ENCODE peak calls at places on chromosomes 6 and 20, in four cellular contexts. K, O, D and P are unnamed samples.

GRCh38 chr20:37007898-37008649 is 56.6 kb upstream of the SAMHD1 start:
- DNase-seq in K (no peak), O (no peak), D (no peak), P (no peak)

GRCh38 chr6:129619579-129620233 is 90.3 kb downstream of the ARHGAP18 start:
- DNase-seq in K (no peak), O (no peak), D (no peak), P (no peak)

GRCh38 chr6:22470454-22471368 is 98.7 kb upstream of the HDGFL1 start:
- DNase-seq in K (no peak), O (no peak), D (peak; percentile 36), P (no peak)

GRCh38 chr6:138914701-138915100 is 73.4 kb downstream of the REPS1 start:
- DNase-seq in K (no peak), O (no peak), D (no peak), P (no peak)

GRCh38 chr6:118668761-118669411 is 17.5 kb upstream of the CEP85L start:
- DNase-seq in K (no peak), O (peak; percentile 52), D (peak; percentile 73), P (no peak)

GRCh38 chr6:168794515-168794914 is 353.5 kb downstream of the SMOC2 start:
- DNase-seq in K (no peak), O (no peak), D (no peak), P (no peak)

GRCh38 chr6:123648020-123648580 is 11.3 kb upstream of the TRDN start:
- DNase-seq in K (no peak), O (no peak), D (no peak), P (no peak)

GRCh38 chr20:49661560-49662329 is 51.9 kb downstream of the B4GALT5 start:
- DNase-seq in K (no peak), O (no peak), D (no peak), P (no peak)

GRCh38 chr20:62297449-62298227 is 5.2 kb upstream of the ADRM1 start:
- DNase-seq in K (no peak), O (no peak), D (no peak), P (no peak)

GRCh38 chr20:49909499-49910339 is 5.6 kb downstream of the SPATA2 start:
- DNase-seq in K (no peak), O (no peak), D (no peak), P (peak; percentile 52)

GRCh38 chr6:41689171-41690008 is 46.0 kb downstream of the TFEB start:
- DNase-seq in K (no peak), O (no peak), D (no peak), P (no peak)

GRCh38 chr6:118892248-118893094 is 1.5 kb upstream of the ASF1A start:
- DNase-seq in K (no peak), O (no peak), D (no peak), P (no peak)

GRCh38 chr6:16244869-16245451 is 6.6 kb downstream of the GMPR start:
- DNase-seq in K (no peak), O (no peak), D (no peak), P (no peak)

GRCh38 chr20:44092551-44093248 is 94.3 kb downstream of the JPH2 start:
- DNase-seq in K (no peak), O (no peak), D (no peak), P (no peak)

GRCh38 chr20:62118113-62119043 is 3.9 kb upstream of the LSM14B start:
- DNase-seq in K (no peak), O (no peak), D (no peak), P (no peak)

GRCh38 chr6:99022039-99022609 is 74.4 kb upstream of the FBXL4 start:
- DNase-seq in K (no peak), O (no peak), D (no peak), P (no peak)

GRCh38 chr6:107679457-107679856 is 144.7 kb downstream of the SCML4 start:
- DNase-seq in K (no peak), O (no peak), D (no peak), P (peak; percentile 66)

GRCh38 chr6:146543211-146543939 is at the start of gene RAB32:
- DNase-seq in K (peak; percentile 87), O (peak; percentile 84), D (peak; percentile 73), P (peak; percentile 62)

GRCh38 chr20:35615667-35616464 is at the start of gene SPAG4:
- DNase-seq in K (peak; percentile 99), O (no peak), D (no peak), P (peak; percentile 95)

GRCh38 chr6:38640216-38640909 is 634 bp upstream of the BTBD9 start:
- DNase-seq in K (no peak), O (no peak), D (peak; percentile 50), P (no peak)

GRCh38 chr6:13486679-13487121 is 700 bp downstream of the GFOD1 start:
- DNase-seq in K (peak; percentile 14), O (no peak), D (no peak), P (peak; percentile 65)

GRCh38 chr6:157054531-157054979 is 268.8 kb downstream of the TMEM242 start:
- DNase-seq in K (no peak), O (no peak), D (no peak), P (no peak)

GRCh38 chr20:9660236-9660868 is 146.0 kb downstream of the LAMP5 start:
- DNase-seq in K (no peak), O (no peak), D (no peak), P (no peak)

GRCh38 chr6:66210964-66211363 is 503.9 kb upstream of the EYS start:
- DNase-seq in K (no peak), O (no peak), D (no peak), P (no peak)

GRCh38 chr6:113995632-113996031 is 24.7 kb upstream of the HDAC2 start:
- DNase-seq in K (peak; percentile 21), O (peak; percentile 95), D (peak; percentile 50), P (peak; percentile 7)

GRCh38 chr6:35727206-35727934 is 9.5 kb upstream of the ARMC12 start:
- DNase-seq in K (peak; percentile 89), O (no peak), D (peak; percentile 50), P (peak; percentile 87)

GRCh38 chr20:43462369-43463132 is 4.9 kb downstream of the SRSF6 start:
- DNase-seq in K (no peak), O (no peak), D (no peak), P (no peak)

GRCh38 chr6:44721954-44722578 is 334.6 kb downstream of the CDC5L start:
- DNase-seq in K (no peak), O (no peak), D (no peak), P (no peak)

GRCh38 chr6:154408906-154409500 is 52.4 kb upstream of the IPCEF1 start:
- DNase-seq in K (no peak), O (no peak), D (no peak), P (peak; percentile 24)

GRCh38 chr20:47310729-47311128 is 45.8 kb downstream of the ZMYND8 start:
- DNase-seq in K (no peak), O (no peak), D (no peak), P (no peak)

GRCh38 chr20:35648836-35649235 is 15.9 kb downstream of the CPNE1 start:
- DNase-seq in K (no peak), O (no peak), D (no peak), P (peak; percentile 9)

GRCh38 chr20:23998392-23998791 is 9.8 kb upstream of the GGTLC1 start:
- DNase-seq in K (no peak), O (no peak), D (no peak), P (no peak)
- TF ChIP-seq CTCF in K (no peak), O (no peak), D (no peak), P (no peak)

GRCh38 chr20:11216451-11217314 is 542.9 kb upstream of the JAG1 start:
- DNase-seq in K (no peak), O (no peak), D (no peak), P (no peak)
- H3K4me3 ChIP-seq in K (no peak overlapping the region), O (no peak overlapping the region), D (no peak overlapping the region), P (no peak overlapping the region)

GRCh38 chr20:22880277-22880676 is 154.8 kb upstream of the SSTR4 start:
- DNase-seq in K (no peak), O (no peak), D (no peak), P (no peak)
- H3K27ac ChIP-seq in K (no peak overlapping the region), O (no peak overlapping the region), D (no peak overlapping the region), P (no peak overlapping the region)

GRCh38 chr6:11460837-11461661 is 76.5 kb upstream of the TMEM170B start:
- DNase-seq in K (no peak), O (no peak), D (no peak), P (no peak)

GRCh38 chr6:11462742-11463414 is 74.7 kb upstream of the TMEM170B start:
- DNase-seq in K (no peak), O (no peak), D (no peak), P (no peak)

GRCh38 chr6:11459002-11459658 is 78.4 kb upstream of the TMEM170B start:
- DNase-seq in K (no peak), O (no peak), D (no peak), P (no peak)

GRCh38 chr6:11458509-11458908 is 79.0 kb upstream of the TMEM170B start:
- DNase-seq in K (no peak), O (no peak), D (no peak), P (no peak)

DNA sequence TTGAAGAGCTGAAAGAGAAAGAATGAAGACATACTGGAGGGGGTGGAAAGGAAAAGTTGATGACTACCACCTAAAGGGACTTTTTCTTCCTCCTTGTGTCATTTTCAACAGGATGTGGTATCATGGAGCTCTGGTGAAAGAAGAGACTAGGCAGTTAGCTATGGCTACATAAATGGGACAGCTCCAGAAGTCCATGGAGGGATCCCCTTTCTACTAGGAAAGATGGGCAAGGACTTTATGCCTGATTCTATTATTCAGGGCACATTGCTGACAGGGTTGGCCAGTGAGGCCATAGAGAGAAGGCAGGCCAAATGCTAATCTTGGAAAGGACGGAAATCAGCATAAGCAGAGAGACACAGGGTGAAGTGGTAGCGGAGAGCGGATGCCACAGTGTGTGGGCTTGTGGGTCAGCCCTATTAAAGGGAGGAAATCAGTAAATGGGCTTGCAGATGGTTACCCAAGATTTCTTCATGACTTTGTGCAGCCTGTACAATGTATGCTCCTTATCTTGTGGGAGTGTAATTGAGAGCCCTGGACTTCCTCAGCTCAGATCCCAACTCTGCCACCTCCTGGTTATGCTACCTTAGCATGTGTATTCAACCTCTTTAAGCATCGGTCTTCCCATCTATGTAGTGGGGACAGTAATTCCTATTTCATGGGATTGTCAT is 77.4 kb upstream of the TMEM170B start:
- DNase-seq in K (no peak), O (no peak), D (no peak), P (no peak)
- TF ChIP-seq CTCF in K (no peak), O (no peak), D (no peak), P (no peak)

DNA sequence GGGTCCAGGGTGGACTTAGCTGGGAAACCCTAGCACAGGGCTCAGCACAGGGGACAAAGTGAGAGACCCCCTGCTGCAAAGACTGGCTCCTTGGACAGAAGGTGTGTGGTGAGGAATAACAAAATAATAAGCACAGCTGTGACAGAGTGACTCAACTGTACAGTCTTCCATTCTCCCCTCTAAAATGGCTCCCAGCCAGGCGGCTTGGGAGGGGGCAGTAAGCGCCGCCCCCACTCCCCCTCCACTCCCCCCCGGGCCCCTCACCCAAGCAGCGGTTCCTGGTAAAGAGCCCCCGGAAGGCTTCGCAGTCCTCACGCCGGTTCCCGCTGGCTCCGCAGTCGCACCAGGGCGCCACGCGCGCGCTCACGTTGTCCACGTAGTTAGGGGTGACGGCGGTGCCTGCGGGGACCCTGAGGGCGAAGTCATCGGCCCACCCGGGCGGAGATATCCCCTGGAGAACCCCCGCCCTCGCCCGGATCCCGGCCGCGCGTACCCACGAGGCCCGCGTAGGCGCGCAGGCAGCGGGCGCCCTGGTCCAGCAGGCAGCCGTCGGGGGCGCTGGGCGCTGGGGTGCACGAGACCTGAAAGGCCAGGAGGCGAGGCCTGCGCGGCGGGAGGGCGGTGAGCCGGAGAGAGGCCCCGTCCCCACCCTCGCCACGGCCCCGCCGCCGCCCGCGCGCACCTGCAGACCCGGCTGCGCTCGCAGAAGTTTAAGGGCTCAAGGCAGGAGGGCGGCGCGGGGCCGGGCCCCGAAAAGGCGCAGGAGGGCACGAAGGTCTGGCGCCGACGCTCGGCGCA is 2.7 kb downstream of the GFRA4 start:
- DNase-seq in K (no peak), O (no peak), D (no peak), P (peak; percentile 8)
- H3K4me3 ChIP-seq in K (no peak overlapping the region), O (no peak overlapping the region), D (no peak overlapping the region), P (peak overlapping the region; percentile 16)

GRCh38 chr6:43297644-43298564 is at the start of gene SLC22A7:
- DNase-seq in K (no peak), O (no peak), D (no peak), P (no peak)
- H3K27ac ChIP-seq in K (no peak within 1 kb of the TSS), O (no peak within 1 kb of the TSS), D (no peak within 1 kb of the TSS), P (no peak within 1 kb of the TSS)